ENCODE peak calls at places on chromosomes 13 and 19, in four cellular contexts. One of them, this sample, is unnamed.

GRCh38 chr13:52862358-52863206 is 14.1 kb upstream of the PCDH8 start:
- DNase-seq in CD4-positive, alpha-beta memory T cell: no peak
- DNase-seq in SK-MEL-5: peak; percentile 65
- DNase-seq in left cardiac atrium: no peak
- DNase-seq in this sample: no peak

GRCh38 chr13:97329331-97329730 is 104.6 kb upstream of the RAP2A start:
- DNase-seq in CD4-positive, alpha-beta memory T cell: no peak
- DNase-seq in SK-MEL-5: no peak
- DNase-seq in left cardiac atrium: no peak
- DNase-seq in this sample: no peak

GRCh38 chr13:47858678-47859050 is 142.4 kb downstream of the SUCLA2 start:
- DNase-seq in SK-MEL-5: no peak
- DNase-seq in left cardiac atrium: no peak
- DNase-seq in CD4-positive, alpha-beta memory T cell: no peak
- DNase-seq in this sample: no peak

GRCh38 chr13:46728777-46729176 is 68.2 kb downstream of the ESD start:
- DNase-seq in SK-MEL-5: peak; percentile 71
- DNase-seq in left cardiac atrium: no peak
- DNase-seq in CD4-positive, alpha-beta memory T cell: no peak
- DNase-seq in this sample: no peak

GRCh38 chr19:3801412-3802096 is 15.4 kb upstream of the MATK start:
- DNase-seq in CD4-positive, alpha-beta memory T cell: peak; percentile 57
- DNase-seq in left cardiac atrium: peak; percentile 53
- DNase-seq in SK-MEL-5: no peak
- DNase-seq in this sample: no peak

GRCh38 chr19:829129-829758 is 1.6 kb downstream of the AZU1 start:
- DNase-seq in SK-MEL-5: no peak
- DNase-seq in left cardiac atrium: no peak
- DNase-seq in CD4-positive, alpha-beta memory T cell: no peak
- DNase-seq in this sample: no peak

GRCh38 chr19:13033244-13033643 is 38.0 kb downstream of the NFIX start:
- DNase-seq in SK-MEL-5: peak; percentile 61
- DNase-seq in left cardiac atrium: no peak
- DNase-seq in CD4-positive, alpha-beta memory T cell: no peak
- DNase-seq in this sample: no peak

GRCh38 chr19:45558399-45558878 is 26.2 kb downstream of the OPA3 start:
- DNase-seq in left cardiac atrium: peak; percentile 40
- DNase-seq in SK-MEL-5: peak; percentile 82
- DNase-seq in CD4-positive, alpha-beta memory T cell: peak; percentile 76
- DNase-seq in this sample: no peak

GRCh38 chr19:18763674-18764590 is 27.2 kb downstream of the COMP start:
- DNase-seq in CD4-positive, alpha-beta memory T cell: no peak
- DNase-seq in SK-MEL-5: no peak
- DNase-seq in left cardiac atrium: no peak
- DNase-seq in this sample: no peak

GRCh38 chr13:100634686-100635085 is 39.9 kb downstream of the TMTC4 start:
- DNase-seq in SK-MEL-5: no peak
- DNase-seq in CD4-positive, alpha-beta memory T cell: no peak
- DNase-seq in left cardiac atrium: no peak
- DNase-seq in this sample: no peak

GRCh38 chr13:97117388-97117910 is 104.7 kb upstream of the MBNL2 start:
- DNase-seq in CD4-positive, alpha-beta memory T cell: no peak
- DNase-seq in left cardiac atrium: no peak
- DNase-seq in SK-MEL-5: no peak
- DNase-seq in this sample: no peak

GRCh38 chr19:47109541-47110375 is 3.8 kb downstream of the ZC3H4 start:
- DNase-seq in left cardiac atrium: no peak
- DNase-seq in CD4-positive, alpha-beta memory T cell: peak; percentile 40
- DNase-seq in SK-MEL-5: peak; percentile 83
- DNase-seq in this sample: no peak

GRCh38 chr19:6828698-6829633 is 56.5 kb downstream of the VAV1 start:
- DNase-seq in CD4-positive, alpha-beta memory T cell: peak; percentile 10
- DNase-seq in left cardiac atrium: no peak
- DNase-seq in SK-MEL-5: peak; percentile 40
- DNase-seq in this sample: no peak

GRCh38 chr13:42740753-42741152 is 40.6 kb upstream of the FAM216B start:
- DNase-seq in SK-MEL-5: peak; percentile 25
- DNase-seq in left cardiac atrium: peak; percentile 63
- DNase-seq in CD4-positive, alpha-beta memory T cell: no peak
- DNase-seq in this sample: peak; percentile 4